ENCODE peak calls at places on chromosomes 4 and X, in four cellular contexts. L, A, D and O are unnamed samples.

GRCh38 chr4:170589597-170590191 is 499.9 kb upstream of the AADAT start:
- DNase-seq in L (no peak), D (no peak), A (no peak), O (peak; percentile 60)

GRCh38 chr4:15005474-15006115 is 3.3 kb downstream of the CPEB2 start:
- DNase-seq in D (no peak), A (no peak), L (no peak), O (no peak)

GRCh38 chr4:75821966-75822365 is 80.3 kb downstream of the PPEF2 start:
- DNase-seq in A (no peak), D (no peak), L (no peak), O (no peak)

GRCh38 chrX:46792826-46793195 is 33.9 kb upstream of the SLC9A7 start:
- DNase-seq in A (no peak), D (no peak), L (no peak), O (no peak)

GRCh38 chr4:53281438-53281837 is 84.4 kb downstream of the SCFD2 start:
- DNase-seq in L (no peak), A (no peak), D (no peak), O (no peak)

GRCh38 chr4:107863416-107863815 is 38.7 kb downstream of the SGMS2 start:
- DNase-seq in A (no peak), D (no peak), L (no peak), O (no peak)

GRCh38 chr4:31235961-31236360 is 515.8 kb downstream of the PCDH7 start:
- DNase-seq in L (no peak), D (no peak), A (no peak), O (no peak)

GRCh38 chrX:29145316-29145715 is 558.1 kb downstream of the IL1RAPL1 start:
- DNase-seq in A (no peak), D (no peak), L (no peak), O (no peak)

GRCh38 chr4:154731756-154732155 is 12.0 kb upstream of the LRAT start:
- DNase-seq in A (no peak), D (no peak), L (no peak), O (no peak)

GRCh38 chr4:153521995-153522799 is 56.0 kb downstream of the TMEM131L start:
- DNase-seq in A (peak; percentile 71), L (no peak), D (no peak), O (no peak)

GRCh38 chrX:66914082-66914481 is 275.2 kb upstream of the EDA2R start:
- DNase-seq in L (no peak), D (no peak), A (no peak), O (peak; percentile 71)

GRCh38 chr4:126899382-126899801 is 733.4 kb upstream of the INTU start:
- DNase-seq in D (no peak), A (no peak), L (no peak), O (no peak)

GRCh38 chr4:100008048-100008447 is 58.0 kb upstream of the H2AZ1 start:
- DNase-seq in D (no peak), L (no peak), A (no peak), O (no peak)

GRCh38 chr4:41176357-41176756 is 38.0 kb downstream of the APBB2 start:
- DNase-seq in D (no peak), A (no peak), L (no peak), O (no peak)

GRCh38 chr4:88897180-88897579 is 159.8 kb downstream of the FAM13A start:
- DNase-seq in A (no peak), D (no peak), L (no peak), O (no peak)

GRCh38 chrX:140439455-140439854 is 65.4 kb downstream of the SOX3 start:
- DNase-seq in D (no peak), A (no peak), L (peak; percentile 68), O (peak; percentile 49)

GRCh38 chrX:135543924-135544323 is 23.5 kb downstream of the INTS6L start:
- DNase-seq in L (no peak), A (peak; percentile 35), D (peak; percentile 56), O (no peak)

GRCh38 chrX:136819026-136819425 is 38.3 kb upstream of the ARHGEF6 start:
- DNase-seq in L (no peak), A (no peak), D (peak; percentile 6), O (no peak)

GRCh38 chrX:53077207-53078197 is 4.7 kb upstream of the TSPYL2 start:
- DNase-seq in L (no peak), A (no peak), D (peak; percentile 47), O (no peak)

GRCh38 chr4:40173470-40173875 is 23.4 kb upstream of the RHOH start:
- DNase-seq in A (no peak), L (no peak), D (no peak), O (no peak)

GRCh38 chr4:163693776-163694175 is 199.3 kb downstream of the TMA16 start:
- DNase-seq in D (no peak), L (no peak), A (no peak), O (no peak)

GRCh38 chrX:110684653-110685052 is 111.0 kb downstream of the CHRDL1 start:
- DNase-seq in D (no peak), L (no peak), A (no peak), O (no peak)

GRCh38 chrX:136336623-136337022 is 35.9 kb downstream of the ADGRG4 start:
- DNase-seq in D (peak; percentile 12), A (no peak), L (no peak), O (no peak)

GRCh38 chrX:29143356-29143755 is 556.1 kb downstream of the IL1RAPL1 start:
- DNase-seq in D (no peak), A (no peak), L (no peak), O (no peak)

GRCh38 chr4:39042365-39042764 is 10.2 kb upstream of the TMEM156 start:
- DNase-seq in L (no peak), A (no peak), D (no peak), O (no peak)

GRCh38 chr4:41323186-41323585 is 66.5 kb downstream of the UCHL1 start:
- DNase-seq in A (no peak), L (no peak), D (no peak), O (no peak)

GRCh38 chr4:176814770-176815169 is 22.0 kb upstream of the VEGFC start:
- DNase-seq in A (no peak), L (no peak), D (no peak), O (no peak)

GRCh38 chrX:3638280-3638873 is 75.1 kb downstream of the PRKX start:
- DNase-seq in L (no peak), D (peak; percentile 62), A (peak; percentile 8), O (peak; percentile 73)

DNA sequence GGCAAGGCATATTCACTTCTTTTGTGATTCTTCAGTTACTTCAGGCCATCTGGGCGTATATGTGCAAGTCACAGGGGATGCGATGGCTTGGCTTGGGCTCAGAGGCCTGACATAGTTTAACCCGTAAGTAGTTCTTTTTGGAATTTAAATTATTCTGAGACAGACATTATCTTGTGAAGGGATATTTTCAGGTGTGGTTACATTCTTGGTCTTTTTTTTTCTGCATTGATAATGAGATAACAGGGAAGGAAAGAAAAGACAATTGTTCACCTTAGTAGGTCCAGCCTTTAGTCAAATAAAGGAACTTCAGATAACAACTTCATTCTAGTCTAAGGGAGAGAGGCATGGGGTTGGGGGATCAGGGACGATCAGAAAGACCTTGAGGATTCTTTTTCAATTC is 74.8 kb downstream of the TEX13C start:
- DNase-seq in A (no peak), L (no peak), D (no peak), O (no peak)
- H3K4me1 ChIP-seq in A (no peaks in the 10 kb centered on the region), L (no peaks in the 10 kb centered on the region), D (peaks cover 21% of the 10 kb centered on the region), O (no peaks in the 10 kb centered on the region)

DNA sequence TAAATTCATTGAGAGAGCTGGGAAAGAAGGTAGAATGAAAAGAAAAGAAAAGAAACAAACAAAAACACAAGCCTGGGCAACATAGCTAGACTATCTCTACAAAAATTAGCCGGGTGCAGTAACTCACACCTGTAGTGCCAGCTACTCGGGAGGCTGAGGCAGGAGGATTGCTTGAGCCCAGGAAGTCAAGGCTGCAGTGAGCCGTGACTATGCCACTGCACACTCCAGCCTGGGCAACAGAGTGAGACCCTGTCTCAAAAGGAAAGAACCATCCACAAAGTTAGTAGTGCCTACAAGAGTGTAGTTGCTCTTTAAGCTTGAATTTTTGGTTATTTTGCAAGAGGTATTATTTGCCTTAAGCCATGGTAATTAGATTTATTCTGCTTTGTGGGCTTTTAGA is 157.7 kb downstream of the CBR4 start:
- DNase-seq in L (no peak), D (no peak), A (no peak), O (no peak)
- H3K4me1 ChIP-seq in L (peaks cover 40% of the 10 kb centered on the region), D (no peaks in the 10 kb centered on the region), A (no peaks in the 10 kb centered on the region), O (peaks cover 25% of the 10 kb centered on the region)

DNA sequence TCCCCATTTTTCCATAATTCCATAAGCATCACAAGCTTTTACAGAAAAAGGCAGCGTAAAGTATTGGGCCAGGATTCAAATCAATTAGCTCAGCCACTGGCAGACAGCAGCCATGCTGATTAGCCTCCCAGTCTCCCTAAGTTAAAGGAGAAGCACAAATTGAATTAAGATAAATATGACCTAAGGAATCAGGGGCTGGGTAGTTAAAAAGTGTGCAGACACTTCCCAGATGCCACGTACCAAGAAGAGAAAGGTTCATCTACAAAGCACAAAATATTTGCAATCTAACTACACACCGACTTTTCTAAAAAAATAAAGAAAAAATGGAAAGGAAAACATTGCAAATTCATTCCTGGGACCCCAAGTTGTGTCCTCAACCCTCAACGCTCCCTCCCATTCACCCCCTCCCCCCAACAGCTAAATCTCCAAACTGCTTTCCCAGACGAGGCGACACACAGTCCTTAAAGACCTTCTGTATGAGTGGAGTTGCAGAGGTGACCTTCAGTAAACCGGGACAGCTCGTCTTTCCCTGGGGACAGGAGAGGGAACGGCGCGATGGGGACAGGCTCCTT is 1.2 kb downstream of the GRSF1 start:
- DNase-seq in L (no peak), A (no peak), D (peak; percentile 17), O (no peak)
- H3K4me1 ChIP-seq in L (peaks cover 21% of the 10 kb centered on the region), A (peaks cover 17% of the 10 kb centered on the region), D (peaks cover 15% of the 10 kb centered on the region), O (peaks cover 7% of the 10 kb centered on the region)

GRCh38 chr4:185120631-185120946 is 22.5 kb upstream of the SLC25A4 start:
- DNase-seq in L (no peak), D (peak; percentile 31), A (no peak), O (no peak)

GRCh38 chr4:185119927-185120630 is 23.0 kb upstream of the SLC25A4 start:
- DNase-seq in A (no peak), L (no peak), D (peak; percentile 71), O (no peak)

GRCh38 chr4:185123479-185123878 is 19.6 kb upstream of the SLC25A4 start:
- DNase-seq in A (no peak), D (no peak), L (no peak), O (no peak)

GRCh38 chr4:185127021-185127925 is 15.8 kb upstream of the SLC25A4 start:
- DNase-seq in L (peak; percentile 76), D (no peak), A (peak; percentile 1), O (peak; percentile 28)

GRCh38 chr4:185122681-185123345 is 20.3 kb upstream of the SLC25A4 start:
- DNase-seq in A (no peak), D (no peak), L (no peak), O (no peak)
- H3K4me1 ChIP-seq in A (no peaks in the 10 kb centered on the region), D (peaks cover 17% of the 10 kb centered on the region), L (peaks cover 9% of the 10 kb centered on the region), O (peaks cover 8% of the 10 kb centered on the region)